ENCODE peak calls at places on chromosomes 11 and 22, in nine cellular contexts. A is astrocyte of the spinal cord; B is mucosa of descending colon; F is HCT116; L is IMR-90; U is GM23338; O is upper lobe of right lung; M is foreskin fibroblast; Q is CD8-positive, alpha-beta T cell. I is an unnamed sample.

GRCh38 chr11:2475151-2475918 is 30.5 kb downstream of the KCNQ1 start:
- DNase-seq in A (no peak), B (no peak), F (no peak), L (no peak), U (no peak), O (no peak), M (no peak), Q (no peak), I (no peak)

GRCh38 chr11:12981879-12982531 is 27.1 kb upstream of the RASSF10 start:
- DNase-seq in A (no peak), B (no peak), F (no peak), L (peak), U (peak), O (no peak), M (peak), Q (no peak), I (peak)

GRCh38 chr11:98036810-98037209 is 983.9 kb upstream of the CNTN5 start:
- DNase-seq in A (no peak), B (no peak), F (no peak), L (no peak), U (no peak), O (no peak), M (no peak), Q (no peak), I (peak)

GRCh38 chr11:46237248-46238077 is 40.0 kb upstream of the CREB3L1 start:
- DNase-seq in A (peak), B (peak), F (peak), L (peak), U (peak), O (peak), M (peak), Q (peak), I (peak)

GRCh38 chr11:22555901-22556300 is 69.7 kb downstream of the FANCF start:
- DNase-seq in A (no peak), B (no peak), F (no peak), L (no peak), U (no peak), O (no peak), M (no peak), Q (no peak), I (no peak)

GRCh38 chr11:132408877-132409276 is 1038.5 kb downstream of the NTM start:
- DNase-seq in A (no peak), B (no peak), F (no peak), L (no peak), U (no peak), O (no peak), M (no peak), Q (no peak), I (no peak)

GRCh38 chr11:57547854-57548377 is 10.5 kb downstream of the SMTNL1 start:
- DNase-seq in A (no peak), B (no peak), F (no peak), L (no peak), U (no peak), O (no peak), M (no peak), Q (peak), I (no peak)

GRCh38 chr11:78420255-78420764 is 2.7 kb upstream of the GAB2 start:
- DNase-seq in A (peak), B (peak), F (no peak), L (peak), U (peak), O (peak), M (peak), Q (peak), I (peak)

GRCh38 chr22:17436981-17437410 is 67.7 kb downstream of the CECR2 start:
- DNase-seq in A (no peak), B (no peak), F (no peak), L (no peak), U (peak), O (no peak), M (no peak), Q (no peak), I (no peak)

GRCh38 chr22:35037089-35037488 is 28.9 kb upstream of the ISX start:
- DNase-seq in A (no peak), B (no peak), F (no peak), L (no peak), U (peak), O (no peak), M (no peak), Q (no peak), I (no peak)
- TF ChIP-seq CTCF in A (peak), B (no peak), F (peak), L (no peak), U (peak), O (no peak), M (peak), Q (no peak), I (no peak)

GRCh38 chr11:129322941-129323340 is 52.7 kb upstream of the BARX2 start:
- DNase-seq in A (no peak), B (no peak), F (no peak), L (no peak), U (no peak), O (no peak), M (no peak), Q (no peak), I (no peak)

GRCh38 chr11:129323896-129324522 is 51.6 kb upstream of the BARX2 start:
- DNase-seq in A (peak), B (no peak), F (no peak), L (peak), U (no peak), O (no peak), M (peak), Q (no peak), I (peak)

GRCh38 chr11:129326921-129327320 is 48.7 kb upstream of the BARX2 start:
- DNase-seq in A (no peak), B (no peak), F (no peak), L (no peak), U (no peak), O (no peak), M (no peak), Q (no peak), I (no peak)

GRCh38 chr11:129321076-129321475 is 54.6 kb upstream of the BARX2 start:
- DNase-seq in A (no peak), B (no peak), F (no peak), L (no peak), U (no peak), O (no peak), M (no peak), Q (no peak), I (no peak)

DNA sequence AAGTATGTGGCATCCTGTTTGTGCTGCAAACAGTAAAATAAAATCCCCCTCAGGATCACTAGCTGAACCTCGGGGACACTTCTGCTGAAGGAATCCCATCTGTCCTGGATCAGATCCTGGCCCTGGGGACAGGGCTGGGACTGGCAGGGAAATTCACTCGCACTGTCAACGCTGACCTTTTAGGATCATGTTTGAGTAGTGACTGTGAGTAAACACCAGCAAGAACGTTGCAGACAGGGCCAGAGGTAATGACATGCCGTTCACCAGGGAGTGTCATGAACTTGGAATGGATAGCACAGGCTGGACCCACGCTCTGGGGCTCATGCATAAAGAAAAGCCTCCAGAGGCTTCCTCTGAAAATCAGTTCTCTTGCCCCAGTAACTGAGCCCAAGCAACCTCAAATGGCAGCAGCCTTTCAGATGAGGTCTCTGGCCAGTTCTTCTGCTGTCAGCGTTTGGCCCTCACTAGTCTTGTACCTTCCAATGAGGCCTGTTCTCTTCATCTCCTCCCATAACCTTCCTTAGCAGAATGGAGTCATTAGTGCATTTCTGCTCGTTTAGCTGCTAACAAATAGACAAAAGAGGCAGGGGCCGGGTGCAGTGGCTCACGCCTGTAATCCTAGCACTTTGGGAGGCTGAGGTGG is 51.0 kb upstream of the BARX2 start:
- DNase-seq in A (no peak), B (peak), F (no peak), L (no peak), U (no peak), O (no peak), M (peak), Q (no peak), I (no peak)
- H3K4me3 ChIP-seq in A (no peak), B (no peak), F (no peak), L (no peak), U (no peak), O (peak), M (peak), Q (no peak), I (no peak)

DNA sequence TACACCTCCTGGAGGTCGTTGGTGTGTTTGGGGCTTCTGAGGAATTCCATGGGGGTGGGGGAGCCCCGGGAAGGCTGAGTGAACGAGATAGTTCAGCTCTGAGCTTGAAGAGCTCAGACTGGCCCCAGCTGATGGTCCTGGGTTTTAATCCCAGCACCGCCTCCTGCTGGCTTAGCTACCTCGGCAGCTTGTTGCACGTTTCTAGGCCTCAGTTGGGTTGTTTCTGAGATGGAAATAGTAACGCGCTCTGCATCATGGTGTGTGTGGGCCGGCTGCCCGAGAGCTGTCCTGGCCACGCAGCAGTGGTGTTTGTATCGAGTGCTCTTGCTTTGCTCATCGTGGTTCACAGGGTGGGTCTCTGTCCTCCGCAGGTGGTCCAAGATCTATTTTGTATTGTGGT is 37.4 kb downstream of the TPCN2 start:
- DNase-seq in A (no peak), B (no peak), F (no peak), L (no peak), U (peak), O (no peak), M (peak), Q (peak), I (peak)
- TF ChIP-seq CTCF in A (peak), B (no peak), F (peak), L (no peak), U (peak), O (no peak), M (no peak), Q (no peak), I (peak)

DNA sequence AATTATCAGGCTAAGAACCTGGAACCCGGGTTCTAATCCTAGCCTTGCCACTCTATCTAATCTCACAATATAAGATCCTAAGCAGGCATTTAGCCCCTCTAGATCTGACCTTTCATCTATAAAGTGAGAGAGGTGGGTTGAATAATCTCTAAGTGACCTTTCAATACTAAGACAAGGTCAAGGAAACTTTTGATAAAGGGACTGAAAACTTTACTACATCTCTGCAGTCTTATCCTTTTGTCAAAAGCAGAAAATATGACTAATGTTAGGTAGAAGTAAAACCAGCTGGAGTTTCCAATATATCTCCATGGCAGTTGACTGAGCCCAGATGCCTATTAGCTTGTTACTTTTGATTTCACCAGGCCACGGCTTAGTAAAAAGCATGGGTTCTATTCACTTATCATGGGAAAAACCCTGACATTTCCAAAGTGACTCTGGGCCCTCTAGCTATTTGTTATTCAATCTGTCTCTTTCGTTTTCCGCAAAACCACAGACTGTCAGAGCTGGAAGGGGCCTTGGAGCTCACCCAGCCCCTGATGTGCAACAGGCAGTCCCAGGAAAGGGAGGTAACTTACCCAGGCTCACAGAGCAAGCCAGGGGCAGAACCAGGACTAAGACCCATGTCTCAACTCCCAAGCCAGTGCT is 75.8 kb downstream of the RAB30 start:
- DNase-seq in A (peak), B (no peak), F (no peak), L (no peak), U (no peak), O (no peak), M (peak), Q (no peak), I (peak)
- H3K4me3 ChIP-seq in A (no peak), B (no peak), F (no peak), L (no peak), U (no peak), O (no peak), M (no peak), Q (no peak), I (no peak)

DNA sequence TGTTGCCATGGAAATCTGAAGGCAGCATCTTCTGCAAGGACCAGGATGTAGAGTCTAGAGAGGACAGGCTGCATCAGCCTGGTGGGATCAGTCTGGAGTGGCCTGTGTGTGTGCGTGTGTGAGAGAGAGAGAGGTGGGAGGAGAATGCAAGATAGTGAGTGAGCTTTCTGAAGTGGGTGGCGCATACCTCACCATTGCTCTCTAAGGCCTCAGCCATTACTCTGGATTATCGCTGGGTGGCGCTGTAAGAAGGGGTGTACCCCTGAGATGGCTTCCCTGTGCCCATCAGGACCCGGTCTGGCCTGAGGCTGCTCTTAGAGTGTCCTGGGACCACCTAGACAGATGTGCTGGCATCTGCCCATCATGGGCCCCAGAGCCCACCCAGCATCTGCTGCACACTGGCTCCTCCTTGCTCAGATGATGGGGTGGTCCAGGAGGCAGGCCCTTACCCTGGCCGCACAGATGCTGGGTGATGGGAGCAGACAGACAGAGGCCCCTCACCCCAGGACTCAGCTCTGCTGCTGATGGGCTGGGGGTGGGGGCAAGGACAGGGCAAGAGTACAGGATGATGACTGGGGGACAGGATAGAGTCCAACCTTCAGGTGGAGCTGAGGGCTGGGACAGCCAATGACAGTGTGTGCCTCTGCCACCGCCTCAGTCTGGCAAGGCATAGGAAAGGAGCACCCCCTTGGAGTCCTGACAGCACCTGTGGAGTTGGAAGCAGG is 25.7 kb upstream of the TUB start:
- DNase-seq in A (no peak), B (no peak), F (no peak), L (no peak), U (peak), O (no peak), M (no peak), Q (no peak), I (no peak)
- TF ChIP-seq CTCF in A (no peak), B (no peak), F (peak), L (peak), U (peak), O (no peak), M (no peak), Q (no peak), I (no peak)

I was measured in fibroblast of the aortic adventitia.